ENCODE peak calls at places on chromosome 12, in ten cellular contexts. X is Calu3, F is stomach, B is cardiac fibroblast, T is neural crest cell, R is WERI-Rb-1, L is progenitor cell of endocrine pancreas, O is astrocyte of the spinal cord, S is RWPE1, K is GM10248. W is an unnamed sample.

GRCh38 chr12:90677055-90677454 is 277.9 kb downstream of the CCER1 start:
- DNase-seq in X (no peak), F (no peak), B (no peak), T (no peak), R (no peak), L (no peak), O (no peak), S (no peak), K (no peak), W (no peak)

GRCh38 chr12:131088701-131089525 is 135.2 kb downstream of the ADGRD1 start:
- DNase-seq in X (no peak), F (peak; percentile 22), B (no peak), T (no peak), R (peak; percentile 1), L (peak; percentile 6), O (no peak), S (no peak), K (no peak), W (no peak)

GRCh38 chr12:68331500-68331868 is 678 bp downstream of the MDM1 start:
- DNase-seq in X (no peak), F (no peak), B (no peak), T (no peak), R (no peak), L (no peak), O (no peak), S (peak; percentile 17), K (no peak), W (no peak)

GRCh38 chr12:57237952-57238853 is 8.7 kb downstream of the SHMT2 start:
- DNase-seq in X (no peak), F (no peak), B (no peak), T (no peak), R (no peak), L (no peak), O (no peak), S (no peak), K (no peak), W (no peak)

GRCh38 chr12:109710279-109710746 is 3.3 kb upstream of the FAM222A start:
- DNase-seq in X (no peak), F (no peak), B (no peak), T (no peak), R (no peak), L (no peak), O (peak; percentile 51), S (peak; percentile 10), K (no peak), W (no peak)

GRCh38 chr12:101021911-101022388 is 188.1 kb downstream of the SLC5A8 start:
- DNase-seq in X (no peak), F (no peak), B (peak; percentile 88), T (no peak), R (no peak), L (no peak), O (peak; percentile 94), S (peak; percentile 62), K (no peak), W (no peak)

GRCh38 chr12:6605425-6606330 is 1.5 kb downstream of the CHD4 start:
- DNase-seq in X (peak; percentile 13), F (no peak), B (peak; percentile 35), T (no peak), R (no peak), L (no peak), O (peak; percentile 22), S (peak; percentile 33), K (no peak), W (no peak)

GRCh38 chr12:13563743-13564125 is 367.2 kb downstream of the EMP1 start:
- DNase-seq in X (no peak), F (no peak), B (no peak), T (no peak), R (no peak), L (no peak), O (no peak), S (no peak), K (no peak), W (no peak)

GRCh38 chr12:116556356-116556952 is 2.7 kb upstream of the MAP1LC3B2 start:
- DNase-seq in X (no peak), F (no peak), B (no peak), T (no peak), R (no peak), L (no peak), O (no peak), S (no peak), K (no peak), W (no peak)

GRCh38 chr12:98513379-98514318 is 1.7 kb upstream of the TMPO start:
- DNase-seq in X (no peak), F (no peak), B (no peak), T (no peak), R (no peak), L (no peak), O (no peak), S (no peak), K (no peak), W (no peak)

GRCh38 chr12:80282761-80283160 is 161.3 kb upstream of the PTPRQ start:
- DNase-seq in X (no peak), F (no peak), B (no peak), T (no peak), R (no peak), L (no peak), O (peak; percentile 43), S (no peak), K (no peak), W (no peak)

GRCh38 chr12:23186950-23187349 is 562.0 kb downstream of the ETNK1 start:
- DNase-seq in X (no peak), F (no peak), B (no peak), T (no peak), R (no peak), L (no peak), O (no peak), S (no peak), K (no peak), W (no peak)

GRCh38 chr12:45730116-45730841 is 773 bp downstream of the ARID2 start:
- DNase-seq in X (peak; percentile 23), F (peak; percentile 42), B (peak; percentile 46), T (peak; percentile 33), R (peak; percentile 23), L (peak; percentile 34), O (peak; percentile 66), S (peak; percentile 11), K (peak; percentile 27), W (no peak)

GRCh38 chr12:105671720-105672119 is 341.2 kb downstream of the C12orf75 start:
- DNase-seq in X (no peak), F (no peak), B (no peak), T (no peak), R (no peak), L (no peak), O (no peak), S (no peak), K (no peak), W (no peak)
- TF ChIP-seq CTCF in X (no peak), F (no peak), B (no peak), T (no peak), R (no peak), L (no peak), O (no peak), S (no peak), K (no peak), W (no peak)

GRCh38 chr12:99620159-99620479 is 27.4 kb upstream of the GARIN6 start:
- DNase-seq in X (no peak), F (no peak), B (no peak), T (no peak), R (no peak), L (no peak), O (no peak), S (no peak), K (no peak), W (no peak)
- TF ChIP-seq CTCF in X (no peak), F (no peak), B (no peak), T (peak; percentile 6), R (no peak), L (no peak), O (no peak), S (peak; percentile 21), K (no peak), W (no peak)

GRCh38 chr12:8032242-8033152 is at the start of gene FOXJ2:
- DNase-seq in X (peak; percentile 75), F (peak; percentile 86), B (peak; percentile 79), T (peak; percentile 62), R (peak; percentile 67), L (peak; percentile 78), O (peak; percentile 65), S (peak; percentile 64), K (peak; percentile 85), W (peak; percentile 48)

GRCh38 chr12:8035440-8036010 is 3.0 kb downstream of the FOXJ2 start:
- DNase-seq in X (no peak), F (no peak), B (no peak), T (no peak), R (no peak), L (no peak), O (no peak), S (no peak), K (no peak), W (no peak)

GRCh38 chr12:8031872-8032241 is 659 bp upstream of the FOXJ2 start:
- DNase-seq in X (no peak), F (no peak), B (peak; percentile 12), T (no peak), R (no peak), L (no peak), O (no peak), S (no peak), K (no peak), W (no peak)

GRCh38 chr12:8034802-8035201 is 2.3 kb downstream of the FOXJ2 start:
- DNase-seq in X (no peak), F (no peak), B (no peak), T (no peak), R (no peak), L (no peak), O (no peak), S (no peak), K (no peak), W (no peak)

DNA sequence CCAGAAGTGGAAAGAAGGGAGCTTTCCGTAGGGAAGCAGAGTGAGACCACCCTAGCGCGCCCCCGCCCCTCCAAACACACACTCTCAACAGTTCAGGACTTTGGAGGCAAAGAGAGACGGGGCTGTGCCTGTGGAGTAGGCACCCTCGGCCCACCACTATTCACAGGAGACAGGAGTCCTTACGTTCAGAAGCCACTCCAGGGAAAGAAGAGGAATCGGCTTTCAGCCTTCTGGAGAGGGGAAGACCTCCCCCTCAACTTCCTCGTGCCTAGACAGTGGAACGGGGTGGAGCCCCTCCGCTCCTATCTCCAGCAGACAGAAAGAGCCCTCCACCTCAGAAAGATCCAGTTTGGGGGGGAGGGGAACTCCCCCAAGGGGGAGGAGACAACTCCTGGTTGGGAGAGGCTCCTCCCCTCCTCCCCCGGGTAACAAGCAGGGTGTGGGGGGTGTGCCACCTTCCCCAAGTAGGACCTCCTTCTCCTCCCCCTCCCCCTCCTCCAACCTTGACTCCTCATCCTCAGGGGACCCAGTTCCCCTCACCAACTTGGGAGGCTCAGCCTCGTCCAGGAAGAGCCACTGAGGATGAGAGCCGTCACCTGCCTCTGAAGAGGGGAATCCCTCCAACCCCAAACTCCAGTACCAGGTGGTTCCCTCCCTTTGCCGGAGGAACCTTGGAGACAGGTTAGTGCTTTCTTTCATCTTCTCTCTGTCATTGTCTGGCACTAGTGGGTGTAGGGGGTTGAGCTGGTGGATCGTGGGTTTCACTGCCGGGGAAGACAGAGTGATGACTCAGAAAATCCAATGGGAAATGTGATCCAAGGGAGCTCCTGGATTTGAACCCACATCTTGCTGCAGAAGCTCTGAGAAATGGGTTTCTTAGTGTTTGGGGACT is 883 bp downstream of the FOXJ2 start:
- DNase-seq in X (peak; percentile 34), F (no peak), B (peak; percentile 53), T (no peak), R (peak; percentile 66), L (no peak), O (peak; percentile 35), S (peak; percentile 54), K (peak; percentile 65), W (peak; percentile 60)
- TF ChIP-seq CTCF in X (no peak), F (no peak), B (no peak), T (peak; percentile 8), R (no peak), L (peak; percentile 10), O (no peak), S (no peak), K (no peak), W (no peak)

GRCh38 chr12:32062841-32063240 is 43.8 kb upstream of the BICD1 start:
- DNase-seq in X (no peak), F (no peak), B (peak; percentile 9), T (no peak), R (no peak), L (no peak), O (no peak), S (no peak), K (no peak), W (no peak)
- TF ChIP-seq CTCF in X (no peak), F (no peak), B (no peak), T (peak; percentile 27), R (no peak), L (peak; percentile 8), O (no peak), S (no peak), K (no peak), W (no peak)

W was measured in D721Med.